ENCODE peak calls at places on chromosome 22, in ten cellular contexts. W is Karpas-422, L is adipocyte, H is psoas muscle, G is fibroblast of lung, V is tibial nerve, O is GM23248, Y is tibial artery, U is HCT116, E is left ventricle myocardium inferior. P is an unnamed sample.
A peak's percentile ranks its signal among the peaks of the same experiment; 100 is the strongest.

GRCh38 chr22:28829358-28830181 is 29.2 kb upstream of the XBP1 start:
- DNase-seq in G (peak; percentile 81), H (peak; percentile 75), Y (peak; percentile 80), E (peak; percentile 70), U (peak; percentile 36), O (peak; percentile 85), L (peak; percentile 88), V (peak; percentile 77), W (peak; percentile 91), P (peak; percentile 85)

GRCh38 chr22:44192098-44192810 is 11.5 kb downstream of the PARVG start:
- DNase-seq in H (no peak), L (no peak), G (peak; percentile 7), O (peak; percentile 43), V (no peak), W (peak; percentile 81), E (no peak), U (peak; percentile 60), Y (no peak), P (peak; percentile 41)

GRCh38 chr22:47549741-47550340 is 787.4 kb downstream of the TBC1D22A start:
- DNase-seq in W (no peak), L (no peak), Y (no peak), E (no peak), U (no peak), O (no peak), H (no peak), V (no peak), G (no peak), P (no peak)

GRCh38 chr22:50011447-50012200 is 941 bp downstream of the IL17REL start:
- DNase-seq in G (no peak), E (peak; percentile 5), U (no peak), V (no peak), W (no peak), Y (no peak), L (no peak), O (no peak), H (no peak), P (no peak)

GRCh38 chr22:38890377-38890776 is 18.4 kb upstream of the CBX6 start:
- DNase-seq in E (no peak), V (no peak), Y (no peak), G (no peak), U (no peak), W (no peak), H (no peak), O (no peak), L (no peak), P (no peak)

GRCh38 chr22:18044548-18045271 is 20.3 kb upstream of the MICAL3 start:
- DNase-seq in U (no peak), Y (no peak), W (no peak), L (no peak), V (peak; percentile 47), E (peak; percentile 80), G (peak; percentile 95), H (peak; percentile 51), O (no peak), P (peak; percentile 72)

GRCh38 chr22:47175151-47175760 is 412.8 kb downstream of the TBC1D22A start:
- DNase-seq in V (peak; percentile 8), H (peak; percentile 15), W (no peak), O (peak; percentile 85), G (peak; percentile 93), Y (peak; percentile 11), U (no peak), L (no peak), E (no peak), P (no peak)

GRCh38 chr22:30270841-30271240 is 4.2 kb upstream of the OSM start:
- DNase-seq in O (no peak), G (peak; percentile 79), E (peak; percentile 70), V (no peak), L (no peak), H (peak; percentile 66), Y (peak; percentile 83), W (no peak), U (no peak), P (peak; percentile 85)

GRCh38 chr22:43273902-43274484 is 69.2 kb downstream of the SCUBE1 start:
- DNase-seq in W (peak; percentile 76), E (no peak), U (peak; percentile 47), H (no peak), G (peak; percentile 60), Y (peak; percentile 36), V (no peak), L (peak; percentile 70), O (peak; percentile 68), P (no peak)

GRCh38 chr22:49969751-49970527 is 9.4 kb downstream of the PIM3 start:
- DNase-seq in H (peak; percentile 24), G (no peak), O (no peak), Y (peak; percentile 19), L (no peak), V (no peak), E (peak; percentile 13), W (no peak), U (no peak), P (no peak)

GRCh38 chr22:37218399-37218770 is 6.1 kb upstream of the SSTR3 start:
- DNase-seq in H (no peak), V (no peak), U (no peak), W (no peak), L (no peak), Y (no peak), E (no peak), G (no peak), O (no peak), P (no peak)

GRCh38 chr22:19174106-19175025 is 4.2 kb downstream of the SLC25A1 start:
- DNase-seq in G (peak; percentile 58), W (peak; percentile 94), L (peak; percentile 56), H (peak; percentile 72), O (peak; percentile 87), V (peak; percentile 68), E (no peak), Y (no peak), U (no peak), P (no peak)
- H3K4me1 ChIP-seq in G (peaks cover 38% of the 10 kb centered on the region), W (peaks cover 63% of the 10 kb centered on the region), L (peaks cover 63% of the 10 kb centered on the region), H (peaks cover 26% of the 10 kb centered on the region), O (peaks cover 20% of the 10 kb centered on the region), V (no peaks in the 10 kb centered on the region), E (peaks cover 93% of the 10 kb centered on the region), Y (peaks cover 6% of the 10 kb centered on the region), U (peaks cover 11% of the 10 kb centered on the region), P (peaks cover 60% of the 10 kb centered on the region)

GRCh38 chr22:23285236-23285635 is 104.9 kb downstream of the BCR start:
- DNase-seq in O (no peak), G (no peak), Y (no peak), W (no peak), H (no peak), U (no peak), V (no peak), L (no peak), E (no peak), P (no peak)

GRCh38 chr22:23284504-23285033 is 104.3 kb downstream of the BCR start:
- DNase-seq in H (no peak), E (no peak), Y (no peak), L (no peak), U (no peak), G (no peak), W (no peak), O (no peak), V (no peak), P (no peak)

GRCh38 chr22:23285734-23286133 is 105.4 kb downstream of the BCR start:
- DNase-seq in H (no peak), E (no peak), G (peak; percentile 12), W (no peak), O (no peak), U (no peak), L (no peak), V (no peak), Y (no peak), P (no peak)

GRCh38 chr22:23287136-23288095 is 107.1 kb downstream of the BCR start:
- DNase-seq in E (no peak), O (no peak), W (no peak), H (no peak), Y (no peak), G (no peak), U (no peak), V (no peak), L (no peak), P (no peak)

GRCh38 chr22:23286296-23286695 is 106.0 kb downstream of the BCR start:
- DNase-seq in L (no peak), U (no peak), O (no peak), Y (no peak), H (no peak), V (no peak), E (no peak), G (no peak), W (no peak), P (no peak)
- H3K27me3 ChIP-seq in L (no peaks in the 10 kb centered on the region), U (no peaks in the 10 kb centered on the region), O (no peaks in the 10 kb centered on the region), Y (no peaks in the 10 kb centered on the region), H (no peaks in the 10 kb centered on the region), V (no peaks in the 10 kb centered on the region), E (no peaks in the 10 kb centered on the region), G (no peaks in the 10 kb centered on the region), W (no peaks in the 10 kb centered on the region), P (no peaks in the 10 kb centered on the region)

GRCh38 chr22:40180403-40180802 is 2.7 kb downstream of the TNRC6B start:
- DNase-seq in G (no peak), W (no peak), H (no peak), O (peak; percentile 66), L (peak; percentile 25), U (no peak), Y (no peak), E (no peak), V (no peak), P (no peak)
- H3K4me3 ChIP-seq in G (peak overlapping the region; percentile 91), W (peak overlapping the region; percentile 78), H (peak overlapping the region; percentile 80), O (peak overlapping the region; percentile 100), L (peak overlapping the region; percentile 94), U (no peak overlapping the region), Y (peak overlapping the region; percentile 63), E (peak overlapping the region; percentile 78), V (no peak overlapping the region), P (peak overlapping the region; percentile 65)

DNA sequence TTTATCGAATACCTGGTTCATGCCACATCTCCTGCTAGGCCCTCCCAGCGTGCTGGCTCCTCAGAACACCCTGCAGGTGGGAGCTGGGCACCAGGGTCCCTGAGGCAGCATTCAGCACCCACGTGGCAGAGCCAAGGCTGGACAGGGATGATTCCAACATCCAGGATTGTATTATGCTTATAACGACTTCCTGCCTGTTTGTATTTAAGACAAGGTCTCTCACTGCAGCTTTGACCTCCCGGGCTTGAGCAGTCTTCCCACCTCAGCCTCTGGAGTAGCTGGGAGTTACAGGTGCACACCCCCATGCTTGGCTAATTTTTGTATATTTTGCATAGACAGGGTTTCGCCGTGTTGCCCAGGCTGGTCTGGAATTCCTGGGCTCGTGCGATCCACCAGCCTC is 64.7 kb upstream of the WNT7B start:
- DNase-seq in G (no peak), V (no peak), E (no peak), W (no peak), U (no peak), H (no peak), Y (no peak), O (no peak), L (no peak), P (peak; percentile 1)
- H3K4me1 ChIP-seq in G (peaks cover 25% of the 10 kb centered on the region), V (no peaks in the 10 kb centered on the region), E (peaks cover 64% of the 10 kb centered on the region), W (peaks cover 17% of the 10 kb centered on the region), U (peaks cover 7% of the 10 kb centered on the region), H (peaks cover 72% of the 10 kb centered on the region), Y (no peaks in the 10 kb centered on the region), O (peaks cover 24% of the 10 kb centered on the region), L (peaks cover 59% of the 10 kb centered on the region), P (peaks cover 15% of the 10 kb centered on the region)

DNA sequence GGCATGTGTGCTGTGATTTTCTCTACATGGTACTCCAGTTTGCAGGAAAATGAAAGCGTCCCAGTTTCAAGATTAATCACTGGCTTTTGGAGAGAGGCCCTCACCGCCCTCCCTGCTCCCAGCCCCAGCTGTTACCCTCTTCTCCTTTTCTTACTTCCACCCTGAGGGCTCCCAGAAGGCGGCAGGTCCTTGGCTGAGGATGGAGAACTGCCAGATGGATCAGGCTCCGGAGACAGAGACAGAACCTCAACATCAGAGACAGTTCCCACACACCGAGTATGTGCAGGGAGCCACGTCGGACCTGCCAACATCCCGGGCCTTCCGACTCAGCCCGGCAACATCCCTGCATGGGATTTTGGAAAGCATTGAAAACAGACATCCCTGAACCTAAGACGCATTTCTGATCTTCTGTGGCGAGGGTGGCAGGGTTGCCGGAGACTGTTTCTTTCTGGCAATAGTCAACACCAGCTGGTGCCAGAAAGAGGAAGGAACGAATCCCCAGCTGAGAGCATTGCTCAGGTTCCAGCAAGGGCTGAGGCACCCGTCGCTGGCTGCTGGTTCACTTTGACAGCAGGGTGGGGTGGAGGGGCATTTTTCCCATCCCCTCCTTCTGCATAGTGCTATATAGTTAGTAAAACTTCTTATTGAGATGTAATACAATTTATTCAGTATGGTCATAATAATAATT is 467.1 kb downstream of the MIAT start:
- DNase-seq in E (peak; percentile 59), U (no peak), O (peak; percentile 45), V (no peak), G (no peak), L (no peak), H (peak; percentile 31), Y (peak; percentile 50), W (peak; percentile 72), P (peak; percentile 23)
- H3K27me3 ChIP-seq in E (peaks cover 52% of the 10 kb centered on the region), U (peaks cover 6% of the 10 kb centered on the region), O (no peaks in the 10 kb centered on the region), V (no peaks in the 10 kb centered on the region), G (no peaks in the 10 kb centered on the region), L (peaks cover under 1% of the 10 kb centered on the region), H (peaks cover 65% of the 10 kb centered on the region), Y (no peaks in the 10 kb centered on the region), W (peaks cover 2% of the 10 kb centered on the region), P (no peaks in the 10 kb centered on the region)

P was measured in ascending aorta.